ENCODE peak calls at places on chromosomes 1 and 21, in six cellular contexts. One of them, this sample, is unnamed.

GRCh38 chr1:10617931-10618885 is 143.5 kb downstream of the PEX14 start:
- DNase-seq in stimulated activated CD4-positive, alpha-beta T cell treated with anti-CD3 and anti-CD28 coated beads, Interleukin-15, amount 100 ng/mL, for 1 hour: no peak
- DNase-seq in iPS DF 6.9: no peak
- DNase-seq in AG20443: no peak
- DNase-seq in sciatic nerve: no peak
- DNase-seq in uterus: no peak
- DNase-seq in this sample: no peak

GRCh38 chr1:183932412-183932811 is 105.1 kb downstream of the COLGALT2 start:
- DNase-seq in AG20443: peak
- DNase-seq in uterus: peak
- DNase-seq in iPS DF 6.9: no peak
- DNase-seq in sciatic nerve: peak
- DNase-seq in stimulated activated CD4-positive, alpha-beta T cell treated with anti-CD3 and anti-CD28 coated beads, Interleukin-15, amount 100 ng/mL, for 1 hour: no peak
- DNase-seq in this sample: no peak

GRCh38 chr1:87325982-87326738 is 2.5 kb upstream of the LMO4 start:
- DNase-seq in iPS DF 6.9: no peak
- DNase-seq in sciatic nerve: no peak
- DNase-seq in uterus: peak
- DNase-seq in stimulated activated CD4-positive, alpha-beta T cell treated with anti-CD3 and anti-CD28 coated beads, Interleukin-15, amount 100 ng/mL, for 1 hour: no peak
- DNase-seq in AG20443: peak
- DNase-seq in this sample: no peak

GRCh38 chr1:26705788-26706237 is 10.0 kb downstream of the ARID1A start:
- DNase-seq in AG20443: peak
- DNase-seq in uterus: no peak
- DNase-seq in stimulated activated CD4-positive, alpha-beta T cell treated with anti-CD3 and anti-CD28 coated beads, Interleukin-15, amount 100 ng/mL, for 1 hour: no peak
- DNase-seq in sciatic nerve: no peak
- DNase-seq in iPS DF 6.9: no peak
- DNase-seq in this sample: no peak

GRCh38 chr1:31579374-31579773 is 3.1 kb downstream of the TINAGL1 start:
- DNase-seq in uterus: peak
- DNase-seq in AG20443: peak
- DNase-seq in stimulated activated CD4-positive, alpha-beta T cell treated with anti-CD3 and anti-CD28 coated beads, Interleukin-15, amount 100 ng/mL, for 1 hour: no peak
- DNase-seq in sciatic nerve: peak
- DNase-seq in iPS DF 6.9: no peak
- DNase-seq in this sample: no peak

GRCh38 chr1:229613938-229614337 is 12.0 kb downstream of the TAF5L start:
- DNase-seq in uterus: no peak
- DNase-seq in stimulated activated CD4-positive, alpha-beta T cell treated with anti-CD3 and anti-CD28 coated beads, Interleukin-15, amount 100 ng/mL, for 1 hour: no peak
- DNase-seq in sciatic nerve: no peak
- DNase-seq in AG20443: no peak
- DNase-seq in iPS DF 6.9: no peak
- DNase-seq in this sample: no peak

GRCh38 chr1:10267319-10267718 is 56.9 kb downstream of the KIF1B start:
- DNase-seq in stimulated activated CD4-positive, alpha-beta T cell treated with anti-CD3 and anti-CD28 coated beads, Interleukin-15, amount 100 ng/mL, for 1 hour: no peak
- DNase-seq in iPS DF 6.9: no peak
- DNase-seq in AG20443: no peak
- DNase-seq in sciatic nerve: no peak
- DNase-seq in uterus: no peak
- DNase-seq in this sample: no peak

GRCh38 chr1:244239261-244239770 is 188.2 kb downstream of the ZBTB18 start:
- DNase-seq in AG20443: no peak
- DNase-seq in iPS DF 6.9: no peak
- DNase-seq in uterus: no peak
- DNase-seq in stimulated activated CD4-positive, alpha-beta T cell treated with anti-CD3 and anti-CD28 coated beads, Interleukin-15, amount 100 ng/mL, for 1 hour: no peak
- DNase-seq in sciatic nerve: no peak
- DNase-seq in this sample: no peak

GRCh38 chr1:87224209-87224608 is 104.5 kb upstream of the LMO4 start:
- DNase-seq in AG20443: peak
- DNase-seq in sciatic nerve: no peak
- DNase-seq in uterus: no peak
- DNase-seq in iPS DF 6.9: no peak
- DNase-seq in stimulated activated CD4-positive, alpha-beta T cell treated with anti-CD3 and anti-CD28 coated beads, Interleukin-15, amount 100 ng/mL, for 1 hour: no peak
- DNase-seq in this sample: no peak

GRCh38 chr1:22347854-22348760 is 103.5 kb upstream of the ZBTB40 start:
- DNase-seq in stimulated activated CD4-positive, alpha-beta T cell treated with anti-CD3 and anti-CD28 coated beads, Interleukin-15, amount 100 ng/mL, for 1 hour: no peak
- DNase-seq in uterus: no peak
- DNase-seq in iPS DF 6.9: no peak
- DNase-seq in sciatic nerve: no peak
- DNase-seq in AG20443: no peak
- DNase-seq in this sample: no peak

GRCh38 chr21:43611598-43612369 is 47.5 kb downstream of the HSF2BP start:
- DNase-seq in iPS DF 6.9: peak
- DNase-seq in uterus: peak
- DNase-seq in sciatic nerve: peak
- DNase-seq in AG20443: peak
- DNase-seq in stimulated activated CD4-positive, alpha-beta T cell treated with anti-CD3 and anti-CD28 coated beads, Interleukin-15, amount 100 ng/mL, for 1 hour: no peak
- DNase-seq in this sample: no peak

GRCh38 chr1:9228589-9228988 is 6.0 kb upstream of the H6PD start:
- DNase-seq in uterus: no peak
- DNase-seq in iPS DF 6.9: no peak
- DNase-seq in sciatic nerve: no peak
- DNase-seq in stimulated activated CD4-positive, alpha-beta T cell treated with anti-CD3 and anti-CD28 coated beads, Interleukin-15, amount 100 ng/mL, for 1 hour: no peak
- DNase-seq in AG20443: no peak
- DNase-seq in this sample: no peak

GRCh38 chr1:87231703-87232363 is 96.8 kb upstream of the LMO4 start:
- DNase-seq in AG20443: no peak
- DNase-seq in iPS DF 6.9: no peak
- DNase-seq in uterus: no peak
- DNase-seq in stimulated activated CD4-positive, alpha-beta T cell treated with anti-CD3 and anti-CD28 coated beads, Interleukin-15, amount 100 ng/mL, for 1 hour: no peak
- DNase-seq in sciatic nerve: no peak
- DNase-seq in this sample: no peak

GRCh38 chr1:9827558-9828185 is 3.9 kb upstream of the CLSTN1 start:
- DNase-seq in uterus: no peak
- DNase-seq in stimulated activated CD4-positive, alpha-beta T cell treated with anti-CD3 and anti-CD28 coated beads, Interleukin-15, amount 100 ng/mL, for 1 hour: no peak
- DNase-seq in AG20443: no peak
- DNase-seq in sciatic nerve: no peak
- DNase-seq in iPS DF 6.9: no peak
- DNase-seq in this sample: no peak

GRCh38 chr1:8889925-8890785 is 11.7 kb upstream of the ENO1 start:
- DNase-seq in sciatic nerve: peak
- DNase-seq in stimulated activated CD4-positive, alpha-beta T cell treated with anti-CD3 and anti-CD28 coated beads, Interleukin-15, amount 100 ng/mL, for 1 hour: no peak
- DNase-seq in uterus: peak
- DNase-seq in iPS DF 6.9: no peak
- DNase-seq in AG20443: peak
- DNase-seq in this sample: no peak

GRCh38 chr1:86823821-86824500 is 90.0 kb downstream of the SELENOF start:
- DNase-seq in iPS DF 6.9: no peak
- DNase-seq in stimulated activated CD4-positive, alpha-beta T cell treated with anti-CD3 and anti-CD28 coated beads, Interleukin-15, amount 100 ng/mL, for 1 hour: no peak
- DNase-seq in sciatic nerve: no peak
- DNase-seq in AG20443: no peak
- DNase-seq in uterus: no peak
- DNase-seq in this sample: no peak

GRCh38 chr1:154329152-154329521 is 3.8 kb downstream of the ATP8B2 start:
- DNase-seq in AG20443: no peak
- DNase-seq in stimulated activated CD4-positive, alpha-beta T cell treated with anti-CD3 and anti-CD28 coated beads, Interleukin-15, amount 100 ng/mL, for 1 hour: no peak
- DNase-seq in iPS DF 6.9: no peak
- DNase-seq in sciatic nerve: no peak
- DNase-seq in uterus: no peak
- DNase-seq in this sample: no peak

GRCh38 chr21:35619184-35619583 is 441.1 kb downstream of the SETD4 start:
- DNase-seq in stimulated activated CD4-positive, alpha-beta T cell treated with anti-CD3 and anti-CD28 coated beads, Interleukin-15, amount 100 ng/mL, for 1 hour: no peak
- DNase-seq in sciatic nerve: no peak
- DNase-seq in AG20443: peak
- DNase-seq in uterus: no peak
- DNase-seq in iPS DF 6.9: no peak
- DNase-seq in this sample: no peak

GRCh38 chr1:11684070-11684469 is 3.1 kb upstream of the MAD2L2 start:
- DNase-seq in iPS DF 6.9: no peak
- DNase-seq in AG20443: no peak
- DNase-seq in stimulated activated CD4-positive, alpha-beta T cell treated with anti-CD3 and anti-CD28 coated beads, Interleukin-15, amount 100 ng/mL, for 1 hour: no peak
- DNase-seq in sciatic nerve: no peak
- DNase-seq in uterus: no peak
- DNase-seq in this sample: no peak

GRCh38 chr1:213988639-213989070 is 882 bp downstream of the PROX1 start:
- DNase-seq in AG20443: peak
- DNase-seq in iPS DF 6.9: no peak
- DNase-seq in uterus: no peak
- DNase-seq in stimulated activated CD4-positive, alpha-beta T cell treated with anti-CD3 and anti-CD28 coated beads, Interleukin-15, amount 100 ng/mL, for 1 hour: no peak
- DNase-seq in sciatic nerve: no peak
- DNase-seq in this sample: no peak

GRCh38 chr1:58790313-58790712 is 6.5 kb upstream of the JUN start:
- DNase-seq in iPS DF 6.9: no peak
- DNase-seq in sciatic nerve: no peak
- DNase-seq in uterus: no peak
- DNase-seq in stimulated activated CD4-positive, alpha-beta T cell treated with anti-CD3 and anti-CD28 coated beads, Interleukin-15, amount 100 ng/mL, for 1 hour: no peak
- DNase-seq in AG20443: no peak
- DNase-seq in this sample: no peak

GRCh38 chr1:60978421-60979357 is 103.7 kb upstream of the NFIA start:
- DNase-seq in stimulated activated CD4-positive, alpha-beta T cell treated with anti-CD3 and anti-CD28 coated beads, Interleukin-15, amount 100 ng/mL, for 1 hour: peak
- DNase-seq in AG20443: peak
- DNase-seq in iPS DF 6.9: no peak
- DNase-seq in sciatic nerve: no peak
- DNase-seq in uterus: peak
- DNase-seq in this sample: no peak

GRCh38 chr1:41005876-41006275 is 15.6 kb downstream of the SLFNL1 start:
- DNase-seq in uterus: no peak
- DNase-seq in stimulated activated CD4-positive, alpha-beta T cell treated with anti-CD3 and anti-CD28 coated beads, Interleukin-15, amount 100 ng/mL, for 1 hour: no peak
- DNase-seq in sciatic nerve: no peak
- DNase-seq in AG20443: no peak
- DNase-seq in iPS DF 6.9: no peak
- DNase-seq in this sample: no peak

GRCh38 chr1:26335774-26336476 is 18.0 kb downstream of the CRYBG2 start:
- DNase-seq in iPS DF 6.9: no peak
- DNase-seq in stimulated activated CD4-positive, alpha-beta T cell treated with anti-CD3 and anti-CD28 coated beads, Interleukin-15, amount 100 ng/mL, for 1 hour: no peak
- DNase-seq in AG20443: peak
- DNase-seq in uterus: no peak
- DNase-seq in sciatic nerve: no peak
- DNase-seq in this sample: no peak

GRCh38 chr21:46603228-46603627 is 1.7 kb downstream of the S100B start:
- DNase-seq in iPS DF 6.9: no peak
- DNase-seq in stimulated activated CD4-positive, alpha-beta T cell treated with anti-CD3 and anti-CD28 coated beads, Interleukin-15, amount 100 ng/mL, for 1 hour: no peak
- DNase-seq in sciatic nerve: no peak
- DNase-seq in AG20443: peak
- DNase-seq in uterus: no peak
- DNase-seq in this sample: no peak

GRCh38 chr1:111976332-111976731 is 13.1 kb downstream of the KCND3 start:
- DNase-seq in stimulated activated CD4-positive, alpha-beta T cell treated with anti-CD3 and anti-CD28 coated beads, Interleukin-15, amount 100 ng/mL, for 1 hour: no peak
- DNase-seq in sciatic nerve: no peak
- DNase-seq in iPS DF 6.9: no peak
- DNase-seq in uterus: no peak
- DNase-seq in AG20443: no peak
- DNase-seq in this sample: no peak

GRCh38 chr1:2101946-2102345 is 51.7 kb downstream of the PRKCZ start:
- DNase-seq in sciatic nerve: no peak
- DNase-seq in iPS DF 6.9: no peak
- DNase-seq in AG20443: no peak
- DNase-seq in stimulated activated CD4-positive, alpha-beta T cell treated with anti-CD3 and anti-CD28 coated beads, Interleukin-15, amount 100 ng/mL, for 1 hour: no peak
- DNase-seq in uterus: no peak
- DNase-seq in this sample: no peak

GRCh38 chr21:36980280-36981048 is 14.0 kb upstream of the HLCS start:
- DNase-seq in uterus: peak
- DNase-seq in sciatic nerve: peak
- DNase-seq in iPS DF 6.9: no peak
- DNase-seq in stimulated activated CD4-positive, alpha-beta T cell treated with anti-CD3 and anti-CD28 coated beads, Interleukin-15, amount 100 ng/mL, for 1 hour: no peak
- DNase-seq in AG20443: peak
- DNase-seq in this sample: no peak

GRCh38 chr1:240407407-240407806 is 204.5 kb downstream of the GREM2 start:
- DNase-seq in stimulated activated CD4-positive, alpha-beta T cell treated with anti-CD3 and anti-CD28 coated beads, Interleukin-15, amount 100 ng/mL, for 1 hour: no peak
- DNase-seq in sciatic nerve: no peak
- DNase-seq in AG20443: no peak
- DNase-seq in iPS DF 6.9: no peak
- DNase-seq in uterus: no peak
- DNase-seq in this sample: no peak

GRCh38 chr1:1298861-1299685 is 8.7 kb downstream of the ACAP3 start:
- DNase-seq in iPS DF 6.9: no peak
- DNase-seq in stimulated activated CD4-positive, alpha-beta T cell treated with anti-CD3 and anti-CD28 coated beads, Interleukin-15, amount 100 ng/mL, for 1 hour: no peak
- DNase-seq in AG20443: no peak
- DNase-seq in sciatic nerve: no peak
- DNase-seq in uterus: no peak
- DNase-seq in this sample: no peak

GRCh38 chr1:201709564-201710295 is 119.2 kb upstream of the IPO9 start:
- DNase-seq in AG20443: peak
- DNase-seq in stimulated activated CD4-positive, alpha-beta T cell treated with anti-CD3 and anti-CD28 coated beads, Interleukin-15, amount 100 ng/mL, for 1 hour: peak
- DNase-seq in sciatic nerve: peak
- DNase-seq in uterus: peak
- DNase-seq in iPS DF 6.9: peak
- DNase-seq in this sample: no peak